ENCODE peak calls at places on chromosome 16, in ten cellular contexts. U is SJCRH30; H is left colon; Y is stimulated activated CD4-positive, alpha-beta T cell treated with anti-CD3 and anti-CD28 coated beads, TNF-alpha, amount 100 ng/mL, for 4 hours; G is DMS153; M is ACHN; S is heart left ventricle; F is activated naive CD4-positive, alpha-beta T cell treated with anti-CD3 and anti-CD28 coated beads for 36 hours; C is LHCN-M2; D is lung. A is an unnamed sample.

GRCh38 chr16:56732366-56732765 is 2.4 kb downstream of the NUP93 start:
- DNase-seq in U (no peak), H (no peak), Y (no peak), G (no peak), M (no peak), S (no peak), F (peak), C (no peak), D (no peak), A (no peak)

GRCh38 chr16:3480901-3481695 is 14.2 kb downstream of the C16orf90 start:
- DNase-seq in U (no peak), H (no peak), Y (no peak), G (no peak), M (no peak), S (no peak), F (no peak), C (no peak), D (no peak), A (no peak)

GRCh38 chr16:57882797-57883196 is 80.5 kb upstream of the KIFC3 start:
- DNase-seq in U (no peak), H (no peak), Y (no peak), G (no peak), M (no peak), S (no peak), F (no peak), C (peak), D (no peak), A (no peak)

GRCh38 chr16:88772871-88773811 is 11.9 kb downstream of the PIEZO1 start:
- DNase-seq in U (peak), H (peak), Y (no peak), G (no peak), M (peak), S (peak), F (no peak), C (peak), D (no peak), A (peak)

GRCh38 chr16:72848759-72849664 is 198.9 kb downstream of the ZFHX3 start:
- DNase-seq in U (peak), H (peak), Y (no peak), G (peak), M (peak), S (peak), F (no peak), C (peak), D (peak), A (peak)

GRCh38 chr16:86604436-86605220 is 26.3 kb downstream of the FOXL1 start:
- DNase-seq in U (no peak), H (no peak), Y (peak), G (no peak), M (no peak), S (no peak), F (peak), C (no peak), D (no peak), A (no peak)

GRCh38 chr16:67919618-67920210 is 11.9 kb downstream of the CTRL start:
- DNase-seq in U (no peak), H (no peak), Y (no peak), G (peak), M (no peak), S (no peak), F (peak), C (no peak), D (no peak), A (no peak)

GRCh38 chr16:7398536-7398935 is 65.9 kb downstream of the RBFOX1 start:
- DNase-seq in U (peak), H (no peak), Y (no peak), G (no peak), M (no peak), S (no peak), F (no peak), C (peak), D (no peak), A (no peak)

GRCh38 chr16:57985204-57986121 is 14.5 kb upstream of the CNGB1 start:
- DNase-seq in U (no peak), H (no peak), Y (no peak), G (no peak), M (no peak), S (no peak), F (no peak), C (no peak), D (no peak), A (peak)

GRCh38 chr16:54651851-54652770 is 278.6 kb upstream of the IRX5 start:
- DNase-seq in U (no peak), H (no peak), Y (no peak), G (no peak), M (no peak), S (no peak), F (no peak), C (no peak), D (peak), A (peak)

GRCh38 chr16:67666032-67666537 is 465 bp downstream of the ENKD1 start:
- DNase-seq in U (peak), H (peak), Y (no peak), G (no peak), M (peak), S (no peak), F (no peak), C (no peak), D (no peak), A (no peak)

GRCh38 chr16:17275076-17275732 is 195.6 kb downstream of the XYLT1 start:
- DNase-seq in U (no peak), H (peak), Y (no peak), G (peak), M (no peak), S (no peak), F (peak), C (no peak), D (no peak), A (no peak)

GRCh38 chr16:11016993-11017392 is 72.6 kb downstream of the CLEC16A start:
- DNase-seq in U (no peak), H (peak), Y (no peak), G (no peak), M (peak), S (no peak), F (peak), C (peak), D (peak), A (peak)

GRCh38 chr16:86129541-86129940 is 230.6 kb downstream of the IRF8 start:
- DNase-seq in U (no peak), H (no peak), Y (no peak), G (no peak), M (no peak), S (no peak), F (no peak), C (no peak), D (no peak), A (no peak)

GRCh38 chr16:89996178-89996489 is 23.1 kb downstream of the DBNDD1 start:
- DNase-seq in U (no peak), H (no peak), Y (no peak), G (no peak), M (no peak), S (no peak), F (no peak), C (no peak), D (no peak), A (no peak)

GRCh38 chr16:24071990-24072389 is 184.1 kb upstream of the CACNG3 start:
- DNase-seq in U (no peak), H (no peak), Y (no peak), G (no peak), M (no peak), S (no peak), F (no peak), C (no peak), D (no peak), A (no peak)

GRCh38 chr16:29848420-29849297 is 14.4 kb downstream of the CDIPT start:
- DNase-seq in U (peak), H (peak), Y (peak), G (peak), M (peak), S (peak), F (peak), C (peak), D (peak), A (peak)

GRCh38 chr16:17724242-17724898 is 253.6 kb upstream of the XYLT1 start:
- DNase-seq in U (no peak), H (no peak), Y (no peak), G (no peak), M (no peak), S (no peak), F (no peak), C (no peak), D (no peak), A (no peak)

A was measured in epithelial cell of esophagus.